ENCODE peak calls at places on chromosomes 4 and X, in four cellular contexts. L is kidney; V is CD4-positive, alpha-beta T cell; F is fibroblast of lung. K is an unnamed sample.
A peak's percentile ranks its signal among the peaks of the same experiment; 100 is the strongest.

GRCh38 chrX:7996414-7996813 is 69.2 kb upstream of the PNPLA4 start:
- DNase-seq in L (no peak), V (no peak), F (peak; percentile 55), K (no peak)

GRCh38 chrX:30060718-30061117 is 154.6 kb upstream of the MAGEB2 start:
- DNase-seq in L (no peak), F (peak; percentile 11), V (no peak), K (no peak)

GRCh38 chr4:22515888-22516541 is at the start of gene ADGRA3:
- DNase-seq in V (no peak), L (peak; percentile 93), F (peak; percentile 57), K (peak; percentile 88)

GRCh38 chrX:79330022-79330421 is 37.1 kb downstream of the ITM2A start:
- DNase-seq in F (no peak), V (no peak), L (no peak), K (no peak)

GRCh38 chrX:118976599-118977340 is 2.4 kb downstream of the LONRF3 start:
- DNase-seq in L (peak; percentile 92), V (no peak), F (no peak), K (peak; percentile 47)

GRCh38 chrX:154545673-154546274 is 872 bp downstream of the G6PD start:
- DNase-seq in V (no peak), F (no peak), L (peak; percentile 61), K (no peak)

GRCh38 chr4:20543131-20543530 is 157.1 kb upstream of the PACRGL start:
- DNase-seq in V (no peak), L (no peak), F (no peak), K (no peak)

GRCh38 chr4:170853422-170854021 is 763.8 kb upstream of the AADAT start:
- DNase-seq in L (peak; percentile 47), F (no peak), V (no peak), K (no peak)

GRCh38 chrX:151825927-151826471 is 86.7 kb upstream of the MAGEA4 start:
- DNase-seq in L (no peak), V (no peak), F (peak; percentile 72), K (no peak)

GRCh38 chrX:77795124-77795523 is 9.1 kb upstream of the ATRX start:
- DNase-seq in L (no peak), V (no peak), F (no peak), K (no peak)

GRCh38 chr4:121860121-121860520 is 10.2 kb downstream of the BBS7 start:
- DNase-seq in V (no peak), F (no peak), L (no peak), K (no peak)

GRCh38 chr4:7625073-7625472 is 190.3 kb upstream of the PSAPL1 start:
- DNase-seq in V (no peak), L (peak; percentile 15), F (peak; percentile 11), K (no peak)

GRCh38 chr4:76872556-76872955 is 25.4 kb downstream of the SOWAHB start:
- DNase-seq in L (no peak), F (no peak), V (no peak), K (no peak)

GRCh38 chr4:8765631-8766590 is 105.7 kb downstream of the HMX1 start:
- DNase-seq in F (no peak), L (peak; percentile 70), V (no peak), K (peak; percentile 17)

GRCh38 chrX:55715847-55716246 is 1.7 kb upstream of the RRAGB start:
- DNase-seq in F (no peak), V (no peak), L (peak; percentile 61), K (no peak)

GRCh38 chr4:89021062-89021461 is 35.9 kb downstream of the FAM13A start:
- DNase-seq in V (no peak), L (no peak), F (no peak), K (no peak)

GRCh38 chr4:84477738-84478137 is 21.4 kb downstream of the NKX6-1 start:
- DNase-seq in L (no peak), V (no peak), F (no peak), K (no peak)

GRCh38 chr4:84481077-84481878 is 17.8 kb downstream of the NKX6-1 start:
- DNase-seq in L (no peak), V (no peak), F (no peak), K (no peak)

GRCh38 chr4:84480082-84480481 is 19.0 kb downstream of the NKX6-1 start:
- DNase-seq in V (no peak), F (no peak), L (no peak), K (no peak)

GRCh38 chr4:84481879-84482245 is 17.2 kb downstream of the NKX6-1 start:
- DNase-seq in F (no peak), V (no peak), L (no peak), K (no peak)

DNA sequence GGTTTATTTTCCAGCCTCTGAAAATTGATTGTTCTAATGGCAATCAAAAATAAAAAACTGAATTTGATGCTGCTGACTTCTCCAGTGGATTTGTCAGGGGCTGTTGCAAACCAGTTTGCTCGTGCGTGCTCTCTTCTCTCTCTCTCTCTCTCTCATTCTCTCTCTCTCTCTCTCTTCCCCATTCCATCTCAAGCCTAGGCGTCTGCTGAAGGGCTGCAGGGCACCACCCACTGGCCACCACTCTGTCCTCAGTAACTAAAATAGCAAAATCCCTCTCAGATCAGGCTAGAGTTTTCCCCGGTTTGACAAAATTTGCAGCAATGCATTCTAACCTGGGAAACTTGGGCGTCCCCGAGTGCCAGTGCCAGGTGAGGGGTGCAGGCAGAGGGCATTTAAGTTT is 19.4 kb downstream of the NKX6-1 start:
- DNase-seq in V (no peak), F (no peak), L (no peak), K (no peak)
- TF ChIP-seq CTCF in V (no peak), F (no peak), L (no peak), K (no peak)

GRCh38 chrX:3268804-3269203 is 77.6 kb downstream of the MXRA5 start:
- DNase-seq in V (no peak), F (peak; percentile 16), L (no peak), K (no peak)

GRCh38 chrX:3271485-3272186 is 74.8 kb downstream of the MXRA5 start:
- DNase-seq in L (no peak), F (peak; percentile 53), V (no peak), K (no peak)
- H3K27ac ChIP-seq in L (no peak overlapping the region), F (peak overlapping the region; percentile 53), V (no peak overlapping the region), K (no peak overlapping the region)

GRCh38 chrX:135713795-135714194 is 356 bp downstream of the CT45A1 start:
- DNase-seq in L (no peak), V (no peak), F (no peak), K (no peak)

GRCh38 chrX:135707880-135708279 is 5.6 kb upstream of the CT45A1 start:
- DNase-seq in F (no peak), L (no peak), V (no peak), K (no peak)
- TF ChIP-seq CTCF in F (no peak), L (no peak), V (no peak), K (no peak)

GRCh38 chr4:3767569-3768288 is 1.5 kb downstream of the ADRA2C start:
- DNase-seq in L (no peak), V (no peak), F (no peak), K (no peak)

GRCh38 chr4:3766791-3767561 is 791 bp downstream of the ADRA2C start:
- DNase-seq in L (no peak), V (no peak), F (no peak), K (no peak)

GRCh38 chr4:3768842-3769641 is 2.9 kb downstream of the ADRA2C start:
- DNase-seq in L (no peak), V (no peak), F (no peak), K (peak; percentile 33)

GRCh38 chr4:3765271-3766206 is 646 bp upstream of the ADRA2C start:
- DNase-seq in L (no peak), V (no peak), F (peak; percentile 18), K (peak; percentile 45)

DNA sequence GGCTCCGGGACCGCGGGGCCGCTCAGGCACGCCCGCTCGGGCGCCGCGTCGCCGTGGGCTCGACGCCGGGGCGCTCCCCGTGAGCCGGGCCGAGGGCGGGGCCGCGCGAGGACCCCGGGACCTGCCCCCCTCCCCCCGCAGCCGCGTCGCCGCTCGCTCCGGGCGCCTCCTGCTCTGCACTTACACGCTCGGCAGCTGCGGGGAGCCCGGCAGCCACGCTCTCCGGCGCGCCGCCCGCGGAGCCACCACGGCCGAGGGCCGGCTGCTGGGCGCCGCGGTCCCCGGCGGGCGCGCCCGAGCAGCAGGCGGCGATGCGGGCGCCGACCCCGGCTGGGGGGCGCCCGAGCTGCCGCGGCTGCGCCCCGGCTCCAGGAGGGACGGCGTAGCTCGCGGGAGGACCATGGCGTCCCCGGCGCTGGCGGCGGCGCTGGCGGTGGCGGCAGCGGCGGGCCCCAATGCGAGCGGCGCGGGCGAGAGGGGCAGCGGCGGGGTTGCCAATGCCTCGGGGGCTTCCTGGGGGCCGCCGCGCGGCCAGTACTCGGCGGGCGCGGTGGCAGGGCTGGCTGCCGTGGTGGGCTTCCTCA is at the start of gene ADRA2C:
- DNase-seq in F (no peak), V (no peak), L (no peak), K (peak; percentile 27)
- H3K27ac ChIP-seq in F (no peak within 1 kb of the TSS), V (no peak within 1 kb of the TSS), L (peak within 1 kb of the TSS; percentile 53), K (peak within 1 kb of the TSS; percentile 23)

GRCh38 chrX:135557344-135557743 is 36.9 kb downstream of the INTS6L start:
- DNase-seq in L (no peak), V (no peak), F (no peak), K (no peak)
- TF ChIP-seq CTCF in L (no peak), V (no peak), F (no peak), K (no peak)

GRCh38 chr4:153399358-153399757 is 54.9 kb downstream of the MND1 start:
- DNase-seq in L (no peak), F (no peak), V (no peak), K (no peak)
- H3K27ac ChIP-seq in L (no peak overlapping the region), F (no peak overlapping the region), V (no peak overlapping the region), K (no peak overlapping the region)

GRCh38 chr4:145494666-145495065 is 13.0 kb downstream of the SMAD1 start:
- DNase-seq in L (no peak), F (no peak), V (no peak), K (no peak)
- TF ChIP-seq CTCF in L (no peak), F (no peak), V (no peak), K (no peak)

GRCh38 chrX:65687367-65687766 is 19.9 kb downstream of the MSN start:
- DNase-seq in L (no peak), F (no peak), V (no peak), K (no peak)
- H3K27ac ChIP-seq in L (peak overlapping the region; percentile 77), F (peak overlapping the region; percentile 38), V (no peak overlapping the region), K (no peak overlapping the region)

K was measured in psoas muscle.